ENCODE peak calls at places on chromosomes 7 and 10, in ten cellular contexts. R, C, Z, I, W, U, K, O, V and H are unnamed samples.

GRCh38 chr10:15461353-15462108 is 90.4 kb upstream of the FAM171A1 start:
- DNase-seq in R (no peak), C (no peak), Z (peak; percentile 18), I (no peak), W (peak; percentile 15), U (peak; percentile 22), K (no peak), O (peak; percentile 22), V (no peak), H (no peak)

GRCh38 chr10:48289652-48290238 is 15.2 kb upstream of the FRMPD2 start:
- DNase-seq in R (no peak), C (peak; percentile 66), Z (peak; percentile 52), I (peak; percentile 60), W (peak; percentile 73), U (peak; percentile 57), K (no peak), O (peak; percentile 64), V (no peak), H (no peak)

GRCh38 chr7:157358753-157359096 is 21.9 kb downstream of the DNAJB6 start:
- DNase-seq in R (no peak), C (no peak), Z (no peak), I (no peak), W (no peak), U (no peak), K (no peak), O (no peak), V (peak; percentile 36), H (peak; percentile 13)

GRCh38 chr10:4812041-4812440 is 14.0 kb upstream of the AKR1E2 start:
- DNase-seq in R (no peak), C (no peak), Z (no peak), I (no peak), W (no peak), U (no peak), K (no peak), O (no peak), V (no peak), H (no peak)

GRCh38 chr7:71828361-71828760 is 583.8 kb downstream of the CALN1 start:
- DNase-seq in R (no peak), C (no peak), Z (no peak), I (no peak), W (no peak), U (no peak), K (no peak), O (no peak), V (no peak), H (no peak)

GRCh38 chr7:33039905-33040292 is 22.7 kb downstream of the NT5C3A start:
- DNase-seq in R (no peak), C (no peak), Z (no peak), I (no peak), W (no peak), U (no peak), K (no peak), O (no peak), V (no peak), H (no peak)

GRCh38 chr7:11716185-11716584 is 115.8 kb downstream of the THSD7A start:
- DNase-seq in R (no peak), C (peak; percentile 54), Z (peak; percentile 8), I (peak; percentile 35), W (no peak), U (peak; percentile 16), K (no peak), O (peak; percentile 98), V (no peak), H (no peak)

GRCh38 chr10:26653004-26653403 is 44.5 kb upstream of the PDSS1 start:
- DNase-seq in R (no peak), C (no peak), Z (no peak), I (no peak), W (no peak), U (no peak), K (peak; percentile 75), O (no peak), V (no peak), H (no peak)

GRCh38 chr10:103447187-103447586 is 5.0 kb downstream of the CALHM2 start:
- DNase-seq in R (no peak), C (no peak), Z (no peak), I (no peak), W (no peak), U (no peak), K (no peak), O (no peak), V (no peak), H (no peak)

GRCh38 chr10:103450201-103450695 is 1.9 kb downstream of the CALHM2 start:
- DNase-seq in R (no peak), C (no peak), Z (no peak), I (no peak), W (no peak), U (no peak), K (no peak), O (no peak), V (no peak), H (no peak)

GRCh38 chr10:103449208-103450144 is 2.7 kb downstream of the CALHM2 start:
- DNase-seq in R (no peak), C (no peak), Z (no peak), I (no peak), W (no peak), U (no peak), K (no peak), O (no peak), V (no peak), H (peak; percentile 76)

GRCh38 chr10:103451091-103451801 is 924 bp downstream of the CALHM2 start:
- DNase-seq in R (no peak), C (peak; percentile 35), Z (peak; percentile 52), I (no peak), W (peak; percentile 85), U (peak; percentile 73), K (peak; percentile 93), O (peak; percentile 52), V (no peak), H (peak; percentile 86)

GRCh38 chr10:103448751-103449150 is 3.4 kb downstream of the CALHM2 start:
- DNase-seq in R (no peak), C (no peak), Z (peak; percentile 38), I (no peak), W (no peak), U (no peak), K (no peak), O (peak; percentile 35), V (no peak), H (peak; percentile 47)
- H3K4me3 ChIP-seq in R (no peak overlapping the region), C (no peak overlapping the region), Z (no peak overlapping the region), I (no peak overlapping the region), W (no peak overlapping the region), U (no peak overlapping the region), K (no peak overlapping the region), O (no peak overlapping the region), V (peak overlapping the region; percentile 58), H (no peak overlapping the region)

DNA sequence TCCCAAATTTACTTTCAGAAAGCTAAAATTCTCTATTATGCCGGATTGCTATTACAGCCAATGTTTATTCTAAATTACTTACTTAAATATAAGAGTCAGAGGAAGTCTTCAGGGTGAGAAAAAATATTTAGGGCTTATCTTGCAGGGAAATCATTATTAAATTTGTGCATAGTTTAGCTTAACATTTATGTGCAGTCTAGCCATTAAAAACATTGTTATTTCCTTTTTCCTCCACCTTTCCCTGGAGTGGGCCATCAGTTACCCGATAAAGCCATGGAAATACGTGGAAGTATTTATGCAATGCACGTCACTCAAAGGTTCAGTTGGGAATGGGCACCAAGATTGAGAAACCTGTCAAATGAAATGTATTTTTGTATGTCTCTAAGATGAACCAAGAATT is 9.5 kb upstream of the TAS2R60 start:
- DNase-seq in R (no peak), C (no peak), Z (no peak), I (no peak), W (no peak), U (no peak), K (no peak), O (peak; percentile 82), V (no peak), H (no peak)
- TF ChIP-seq POLR2AphosphoS5 in R (no peak), C (no peak), Z (no peak), I (no peak), W (no peak), U (no peak), K (no peak), O (no peak), V (no peak), H (no peak)

GRCh38 chr7:107213945-107214344 is 45.1 kb downstream of the HBP1 start:
- DNase-seq in R (no peak), C (no peak), Z (no peak), I (no peak), W (no peak), U (no peak), K (no peak), O (no peak), V (no peak), H (no peak)

GRCh38 chr7:107212719-107213118 is 43.9 kb downstream of the HBP1 start:
- DNase-seq in R (no peak), C (no peak), Z (no peak), I (no peak), W (no peak), U (no peak), K (no peak), O (no peak), V (no peak), H (no peak)

GRCh38 chr7:107209565-107209964 is 40.8 kb downstream of the HBP1 start:
- DNase-seq in R (no peak), C (no peak), Z (no peak), I (no peak), W (no peak), U (no peak), K (no peak), O (no peak), V (no peak), H (no peak)

GRCh38 chr7:107210400-107210799 is 41.6 kb downstream of the HBP1 start:
- DNase-seq in R (no peak), C (no peak), Z (no peak), I (no peak), W (no peak), U (no peak), K (no peak), O (no peak), V (no peak), H (no peak)

GRCh38 chr7:107213193-107213788 is 44.5 kb downstream of the HBP1 start:
- DNase-seq in R (no peak), C (no peak), Z (no peak), I (no peak), W (no peak), U (no peak), K (no peak), O (no peak), V (no peak), H (no peak)
- H3K4me3 ChIP-seq in R (no peak overlapping the region), C (no peak overlapping the region), Z (no peak overlapping the region), I (no peak overlapping the region), W (no peak overlapping the region), U (no peak overlapping the region), K (no peak overlapping the region), O (no peak overlapping the region), V (no peak overlapping the region), H (no peak overlapping the region)

GRCh38 chr10:6811153-6811552 is 231.1 kb upstream of the PRKCQ start:
- DNase-seq in R (no peak), C (no peak), Z (no peak), I (no peak), W (no peak), U (no peak), K (no peak), O (no peak), V (no peak), H (no peak)

GRCh38 chr10:6813876-6814275 is 233.8 kb upstream of the PRKCQ start:
- DNase-seq in R (no peak), C (no peak), Z (no peak), I (no peak), W (no peak), U (no peak), K (no peak), O (no peak), V (no peak), H (no peak)

GRCh38 chr10:6819301-6819700 is 239.2 kb upstream of the PRKCQ start:
- DNase-seq in R (no peak), C (no peak), Z (no peak), I (no peak), W (no peak), U (no peak), K (no peak), O (no peak), V (no peak), H (no peak)

DNA sequence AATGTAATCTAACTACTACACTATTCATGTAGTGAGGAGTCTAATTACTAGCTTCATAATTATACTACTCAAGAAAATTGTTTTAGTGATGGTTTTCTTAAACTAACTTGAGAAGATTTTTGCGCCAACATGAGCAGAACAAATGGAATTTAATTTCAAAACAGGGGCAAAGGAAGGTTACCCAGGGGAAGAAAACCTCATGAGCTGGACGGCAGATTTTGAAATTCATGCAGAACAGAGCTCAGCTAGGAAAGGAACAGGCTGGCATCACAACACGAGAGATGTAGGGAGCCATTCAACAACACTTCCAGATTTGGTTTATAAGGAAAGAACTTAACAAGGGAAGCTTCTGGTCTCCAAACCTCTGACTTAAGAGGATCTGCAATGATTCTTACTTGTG is 235.3 kb upstream of the PRKCQ start:
- DNase-seq in R (no peak), C (no peak), Z (no peak), I (no peak), W (no peak), U (no peak), K (no peak), O (no peak), V (no peak), H (no peak)
- TF ChIP-seq POLR2AphosphoS5 in R (no peak), C (no peak), Z (no peak), I (no peak), W (no peak), U (no peak), K (no peak), O (no peak), V (no peak), H (no peak)